ENCODE peak calls at places on chromosome 2, in five cellular contexts. E, X, W, H and U are unnamed samples.

GRCh38 chr2:47204691-47205090 is 49.6 kb upstream of the STPG4 start:
- DNase-seq in E (no peak), X (no peak), W (no peak), H (no peak), U (no peak)

GRCh38 chr2:207149253-207150213 is 16.2 kb downstream of the KLF7 start:
- DNase-seq in H (no peak), E (no peak), X (no peak), W (no peak), U (no peak)

GRCh38 chr2:5132281-5132680 is 559.9 kb upstream of the SOX11 start:
- DNase-seq in E (no peak), H (no peak), W (no peak), X (no peak), U (no peak)

GRCh38 chr2:240626531-240627300 is 1.4 kb downstream of the GPR35 start:
- DNase-seq in X (no peak), H (no peak), E (no peak), W (no peak), U (peak)

GRCh38 chr2:54613361-54613760 is 110.1 kb upstream of the EML6 start:
- DNase-seq in H (no peak), E (no peak), X (no peak), W (no peak), U (no peak)

GRCh38 chr2:121191191-121192170 is 93.5 kb downstream of the TFCP2L1 start:
- DNase-seq in E (no peak), W (no peak), H (no peak), X (no peak), U (no peak)

GRCh38 chr2:209970711-209971110 is 31.7 kb upstream of the RPE start:
- DNase-seq in H (no peak), W (no peak), E (no peak), X (no peak), U (no peak)

GRCh38 chr2:43023791-43024514 is 202.5 kb downstream of the ZFP36L2 start:
- DNase-seq in H (no peak), X (no peak), E (no peak), W (no peak), U (no peak)

GRCh38 chr2:101892377-101892776 is 99.4 kb upstream of the IL1R2 start:
- DNase-seq in E (no peak), W (peak), X (no peak), H (no peak), U (no peak)

GRCh38 chr2:96873651-96874096 is 3.8 kb upstream of the SEMA4C start:
- DNase-seq in X (no peak), W (no peak), E (no peak), H (no peak), U (no peak)

GRCh38 chr2:238585836-238586821 is 159.4 kb downstream of the ASB1 start:
- DNase-seq in W (no peak), E (no peak), X (no peak), H (no peak), U (no peak)

GRCh38 chr2:239366740-239367139 is 34.1 kb downstream of the HDAC4 start:
- DNase-seq in X (no peak), H (no peak), E (no peak), W (no peak), U (no peak)

GRCh38 chr2:47357475-47357874 is 45.5 kb upstream of the MSH2 start:
- DNase-seq in E (peak), W (no peak), H (no peak), X (no peak), U (peak)

GRCh38 chr2:3493610-3493997 is 25.7 kb downstream of the ADI1 start:
- DNase-seq in E (no peak), W (peak), H (no peak), X (no peak), U (peak)

GRCh38 chr2:232142049-232142448 is 180.5 kb downstream of the DIS3L2 start:
- DNase-seq in H (peak), W (peak), E (peak), X (peak), U (peak)

GRCh38 chr2:36464006-36464721 is 108.6 kb downstream of the CRIM1 start:
- DNase-seq in H (no peak), X (no peak), W (no peak), E (no peak), U (no peak)

GRCh38 chr2:152587187-152587947 is 129.9 kb downstream of the PRPF40A start:
- DNase-seq in W (no peak), X (no peak), H (no peak), E (no peak), U (no peak)